ENCODE peak calls at places on chromosomes 5 and 9, in seven cellular contexts. D is PC-3, X is pancreas, A is HCT116, E is mesenchymal stem cell, K is adrenal gland, J is psoas muscle. N is an unnamed sample.

GRCh38 chr9:98523231-98523901 is 185.4 kb downstream of the GABBR2 start:
- DNase-seq in A (no peak), E (peak; percentile 19), D (peak; percentile 25), X (no peak), J (no peak), K (no peak), N (no peak)

GRCh38 chr5:146762830-146763229 is 115.7 kb downstream of the PPP2R2B start:
- DNase-seq in K (no peak), A (no peak), E (no peak), X (peak; percentile 21), D (no peak), J (no peak), N (no peak)

GRCh38 chr9:4371108-4371507 is 71.2 kb upstream of the GLIS3 start:
- DNase-seq in J (no peak), X (no peak), K (no peak), E (peak; percentile 91), A (no peak), D (peak; percentile 87), N (peak; percentile 11)

GRCh38 chr5:95794070-95794516 is 28.4 kb downstream of the GLRX start:
- DNase-seq in K (no peak), D (no peak), E (peak; percentile 38), A (no peak), J (no peak), X (no peak), N (no peak)

GRCh38 chr5:4080370-4080769 is 484.7 kb downstream of the IRX1 start:
- DNase-seq in J (no peak), A (no peak), E (no peak), K (no peak), D (no peak), X (no peak), N (no peak)

GRCh38 chr5:100423330-100423729 is 111.8 kb upstream of the FAM174A start:
- DNase-seq in J (no peak), A (no peak), X (no peak), K (no peak), D (no peak), E (no peak), N (no peak)

GRCh38 chr9:112777914-112778313 is 27.4 kb downstream of the SNX30 start:
- DNase-seq in X (no peak), J (no peak), E (no peak), A (no peak), K (no peak), D (peak; percentile 48), N (no peak)

GRCh38 chr5:42547894-42548293 is 124.7 kb downstream of the GHR start:
- DNase-seq in E (no peak), K (no peak), D (no peak), A (no peak), X (no peak), J (no peak), N (no peak)

GRCh38 chr5:102589661-102590060 is 90.9 kb upstream of the SLCO6A1 start:
- DNase-seq in A (no peak), X (no peak), D (peak; percentile 33), J (no peak), K (no peak), E (no peak), N (no peak)

GRCh38 chr9:131394464-131395026 is 659 bp downstream of the PRRC2B start:
- DNase-seq in J (peak; percentile 64), K (peak; percentile 60), D (no peak), X (peak; percentile 48), A (no peak), E (peak; percentile 79), N (peak; percentile 50)

GRCh38 chr5:17069995-17070405 is 133.9 kb upstream of the MYO10 start:
- DNase-seq in D (peak; percentile 97), E (no peak), K (peak; percentile 56), A (peak; percentile 10), J (no peak), X (no peak), N (no peak)

GRCh38 chr5:179769796-179770195 is 24.0 kb upstream of the LTC4S start:
- DNase-seq in X (no peak), J (no peak), E (no peak), A (no peak), K (no peak), D (no peak), N (no peak)

GRCh38 chr5:111532873-111533272 is 20.5 kb upstream of the STARD4 start:
- DNase-seq in E (no peak), J (no peak), D (no peak), A (no peak), X (no peak), K (no peak), N (no peak)

GRCh38 chr5:171475551-171476035 is 56.1 kb downstream of the FGF18 start:
- DNase-seq in E (no peak), K (no peak), X (no peak), D (peak; percentile 23), A (no peak), J (no peak), N (no peak)

DNA sequence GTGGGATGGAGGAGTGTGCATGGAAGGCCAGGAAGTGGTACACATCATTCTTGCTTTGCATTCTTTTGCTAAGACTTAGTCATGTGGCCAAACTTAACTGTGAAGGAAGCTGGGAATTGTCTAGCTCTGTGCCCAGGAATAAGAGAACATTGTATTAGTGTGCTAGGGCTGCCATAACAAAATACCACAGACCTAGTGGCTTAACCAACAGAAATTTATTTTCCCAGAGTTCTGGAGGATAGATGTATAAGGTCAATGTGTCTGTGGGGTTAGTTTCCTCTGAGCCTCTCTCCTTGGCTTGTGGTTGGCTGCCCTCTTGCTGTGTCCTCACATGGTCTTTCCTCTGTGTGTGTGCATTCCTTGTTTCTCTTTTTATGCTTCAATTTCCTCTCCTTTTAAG is 32.4 kb downstream of the NNT start:
- DNase-seq in D (no peak), E (peak; percentile 18), X (no peak), K (no peak), J (no peak), A (no peak), N (no peak)
- H3K4me1 ChIP-seq in D (no peaks in the 10 kb centered on the region), E (peaks cover 2% of the 10 kb centered on the region), X (peaks cover 6% of the 10 kb centered on the region), K (peaks cover 30% of the 10 kb centered on the region), J (peaks cover 68% of the 10 kb centered on the region), A (peaks cover 2% of the 10 kb centered on the region), N (peaks cover 4% of the 10 kb centered on the region)

GRCh38 chr5:153745778-153746420 is 255.4 kb downstream of the GRIA1 start:
- DNase-seq in A (no peak), E (no peak), X (no peak), J (no peak), D (no peak), K (no peak), N (no peak)

GRCh38 chr5:153746440-153746839 is 256.0 kb downstream of the GRIA1 start:
- DNase-seq in J (no peak), K (no peak), D (no peak), E (no peak), X (no peak), A (no peak), N (no peak)

GRCh38 chr5:153744751-153745150 is 254.3 kb downstream of the GRIA1 start:
- DNase-seq in K (no peak), A (no peak), J (no peak), D (no peak), E (no peak), X (no peak), N (no peak)

DNA sequence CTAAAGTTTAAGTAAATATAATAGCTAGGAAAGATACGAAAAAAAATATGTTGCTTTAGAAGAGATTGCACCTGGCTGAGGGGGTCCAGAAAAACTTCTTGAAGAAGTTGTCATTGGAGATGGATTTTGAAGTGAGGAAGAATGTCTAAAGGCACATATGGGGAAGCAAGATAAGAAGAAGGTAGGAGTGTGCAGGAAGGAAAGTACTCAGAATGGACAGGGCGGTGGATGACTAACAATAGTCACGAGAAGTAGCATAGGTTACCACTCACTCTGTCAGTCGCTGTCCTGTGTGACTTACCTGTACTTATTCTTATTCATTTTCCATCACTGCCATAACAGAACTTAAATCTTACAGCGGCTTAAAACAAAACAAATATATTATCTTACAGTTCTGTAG is 251.6 kb downstream of the GRIA1 start:
- DNase-seq in J (no peak), K (no peak), D (no peak), E (no peak), A (no peak), X (no peak), N (no peak)
- H3K4me3 ChIP-seq in J (no peak overlapping the region), K (no peak overlapping the region), D (no peak overlapping the region), E (no peak overlapping the region), A (no peak overlapping the region), X (no peak overlapping the region), N (no peak overlapping the region)

GRCh38 chr5:77358566-77359205 is 133.4 kb downstream of the WDR41 start:
- DNase-seq in A (no peak), K (no peak), D (peak; percentile 24), X (no peak), E (peak; percentile 72), J (no peak), N (no peak)
- H3K27ac ChIP-seq in A (no peak overlapping the region), K (no peak overlapping the region), D (no peak overlapping the region), X (no peak overlapping the region), E (no peak overlapping the region), J (no peak overlapping the region), N (no peak overlapping the region)

DNA sequence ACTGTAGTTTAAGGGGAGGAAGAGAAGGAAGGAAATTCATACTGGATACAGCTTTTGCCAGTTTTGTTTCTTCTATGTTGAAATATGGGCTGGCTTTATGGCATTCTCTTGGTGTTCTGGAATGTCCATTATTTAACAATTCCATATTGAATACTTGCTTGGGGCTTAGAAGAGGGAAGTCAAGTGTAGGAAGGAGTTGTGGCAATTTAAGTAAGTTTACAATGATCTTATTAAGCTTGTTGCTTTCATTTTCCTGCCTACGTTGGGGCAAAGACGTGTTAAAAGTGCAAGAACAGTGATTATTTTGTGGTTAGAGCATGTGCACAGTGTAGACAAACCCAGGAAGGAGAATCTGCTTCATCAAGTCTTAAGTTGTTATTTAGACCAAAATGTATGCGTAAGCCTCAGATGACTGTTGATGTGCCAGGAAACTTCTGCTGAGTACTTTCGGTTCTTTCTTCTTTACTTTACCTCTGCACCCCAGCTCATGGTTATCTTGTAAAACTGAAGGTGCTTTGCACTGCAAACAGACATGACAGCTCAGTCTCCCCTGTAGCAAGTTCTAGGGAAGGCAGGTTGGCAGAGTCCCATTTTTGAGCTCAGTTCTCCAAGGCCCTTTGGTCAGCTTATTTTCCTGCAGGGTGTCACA is 75.8 kb downstream of the F2RL2 start:
- DNase-seq in A (no peak), J (no peak), D (no peak), E (peak; percentile 33), K (no peak), X (no peak), N (no peak)
- H3K4me1 ChIP-seq in A (no peaks in the 10 kb centered on the region), J (no peaks in the 10 kb centered on the region), D (no peaks in the 10 kb centered on the region), E (peaks cover 2% of the 10 kb centered on the region), K (peaks cover 43% of the 10 kb centered on the region), X (peaks cover 39% of the 10 kb centered on the region), N (no peaks in the 10 kb centered on the region)

DNA sequence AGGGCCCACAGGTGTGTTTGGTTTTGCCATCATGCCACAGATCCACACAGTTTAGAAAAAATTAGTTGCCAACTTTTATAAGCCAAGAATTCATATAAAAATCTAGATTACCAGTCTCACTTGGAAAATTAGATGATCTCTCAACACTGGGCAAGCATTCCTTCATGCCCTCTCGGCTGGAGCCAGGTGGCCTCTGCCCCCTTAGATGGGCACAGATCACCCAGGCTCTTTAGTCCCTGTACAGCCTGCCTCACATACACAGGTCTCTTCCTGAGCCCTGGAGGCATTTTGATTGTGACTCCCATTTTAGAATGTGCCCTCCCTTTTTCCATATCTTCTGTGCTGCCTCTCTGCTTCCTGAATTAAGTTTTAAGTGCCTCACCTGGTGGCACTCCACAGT is 20.0 kb downstream of the ACO1 start:
- DNase-seq in E (no peak), J (no peak), X (no peak), K (no peak), D (no peak), A (no peak), N (no peak)
- H3K4me3 ChIP-seq in E (no peak overlapping the region), J (no peak overlapping the region), X (no peak overlapping the region), K (no peak overlapping the region), D (no peak overlapping the region), A (no peak overlapping the region), N (no peak overlapping the region)